ENCODE peak calls at places on chromosomes 12 and 14, in five cellular contexts. S is IMR-90, C is H1, O is neuronal stem cell, Q is mesendoderm. T is an unnamed sample.

GRCh38 chr14:38128640-38129039 is 79.1 kb upstream of the SSTR1 start:
- DNase-seq in Q (no peak), O (no peak), C (no peak), S (no peak), T (no peak)

GRCh38 chr12:52247622-52248540 is 14.8 kb downstream of the KRT7 start:
- DNase-seq in S (no peak), C (no peak), O (no peak), Q (no peak), T (no peak)

GRCh38 chr14:54000341-54000811 is 43.8 kb upstream of the BMP4 start:
- DNase-seq in O (no peak), S (peak), C (no peak), Q (no peak), T (peak)

GRCh38 chr14:20413785-20414117 is 450 bp upstream of the TEP1 start:
- DNase-seq in Q (peak), O (no peak), C (no peak), S (no peak), T (no peak)

GRCh38 chr14:20684662-20685456 is 499 bp downstream of the RNASE4 start:
- DNase-seq in O (no peak), S (peak), Q (peak), C (no peak), T (peak)

GRCh38 chr14:94342334-94342934 is 19.3 kb upstream of the SERPINA6 start:
- DNase-seq in S (peak), Q (no peak), O (no peak), C (no peak), T (peak)

GRCh38 chr12:52279683-52280318 is 5.4 kb downstream of the KRT86 start:
- DNase-seq in S (peak), Q (no peak), C (no peak), O (no peak), T (peak)

GRCh38 chr14:62956413-62956812 is 88.8 kb downstream of the KCNH5 start:
- DNase-seq in S (peak), Q (no peak), O (no peak), C (no peak), T (no peak)

GRCh38 chr12:127823801-127824200 is 443.2 kb upstream of the TMEM132C start:
- DNase-seq in O (no peak), Q (no peak), C (no peak), S (no peak), T (no peak)

GRCh38 chr12:15602051-15602672 is 187.0 kb downstream of the EPS8 start:
- DNase-seq in C (no peak), Q (no peak), S (peak), O (no peak), T (no peak)

GRCh38 chr12:15597125-15597830 is 191.9 kb downstream of the EPS8 start:
- DNase-seq in O (no peak), S (no peak), Q (no peak), C (no peak), T (no peak)

GRCh38 chr12:15599266-15600037 is 189.7 kb downstream of the EPS8 start:
- DNase-seq in Q (no peak), O (no peak), S (peak), C (no peak), T (no peak)

GRCh38 chr12:15601210-15601800 is 187.9 kb downstream of the EPS8 start:
- DNase-seq in S (peak), C (no peak), O (no peak), Q (no peak), T (peak)

DNA sequence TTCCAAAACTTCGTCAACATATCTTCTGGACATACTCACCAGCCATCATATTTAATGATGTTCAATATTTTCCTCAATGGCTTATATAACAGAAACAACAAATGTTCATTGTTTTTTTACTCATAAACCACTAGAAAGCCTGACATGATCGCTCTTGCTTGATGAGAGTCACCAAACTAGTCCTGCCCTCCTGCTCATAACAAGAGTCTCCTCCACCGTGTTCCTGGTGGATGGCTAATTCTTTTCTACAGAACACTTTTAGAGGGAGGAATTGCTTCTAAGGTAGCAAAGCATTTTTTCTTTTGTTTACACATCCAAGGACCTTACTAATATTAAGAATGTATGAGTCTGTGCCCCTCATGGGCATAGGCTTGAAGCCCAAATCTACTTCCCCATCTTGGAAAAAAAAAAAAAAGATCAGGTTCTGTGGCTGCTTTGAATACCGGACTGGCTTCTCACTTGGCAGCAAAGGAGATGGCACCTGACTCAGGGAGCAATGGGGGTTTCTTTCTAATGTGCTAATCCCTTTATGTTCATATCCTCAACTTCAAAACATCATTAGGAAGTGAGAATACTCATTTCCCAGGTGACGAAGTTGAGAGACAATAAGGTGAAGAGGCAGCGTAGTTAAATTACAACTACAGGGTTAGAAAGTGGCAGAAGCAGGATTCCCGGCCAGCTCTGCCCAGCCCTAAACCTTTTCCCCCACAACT is 188.8 kb downstream of the EPS8 start:
- DNase-seq in C (no peak), S (no peak), Q (no peak), O (no peak), T (no peak)
- H3K4me3 ChIP-seq in C (no peak), S (no peak), Q (no peak), O (no peak), T (no peak)

GRCh38 chr14:64704743-64705405 is 650 bp downstream of the PLEKHG3 start:
- DNase-seq in O (no peak), Q (peak), C (no peak), S (peak), T (peak)
- H2BK5ac ChIP-seq in O (peak), Q (peak), C (peak), S (no peak), T (peak)

DNA sequence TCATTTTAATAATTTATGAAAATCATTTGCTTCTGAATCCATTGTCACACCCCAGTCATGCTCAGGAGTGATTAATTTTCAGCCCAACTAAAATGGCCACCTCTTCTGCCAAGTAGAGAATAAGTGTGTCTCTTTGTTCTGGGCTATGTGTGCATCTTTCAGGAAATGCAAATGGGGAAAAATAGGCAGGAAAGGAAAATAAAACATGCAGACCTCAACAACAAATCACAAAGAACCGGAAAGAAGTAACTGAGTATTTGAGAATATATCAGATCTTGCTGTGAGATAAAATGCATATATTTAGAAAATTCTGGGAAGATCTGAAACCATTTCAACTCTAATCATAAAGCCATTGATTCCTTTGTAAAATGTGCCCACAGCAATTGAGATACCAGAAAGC is 763.9 kb downstream of the GALC start:
- DNase-seq in C (no peak), O (no peak), Q (no peak), S (no peak), T (no peak)
- H3K4me3 ChIP-seq in C (no peak), O (no peak), Q (no peak), S (no peak), T (no peak)

GRCh38 chr14:96148631-96149030 is 56.0 kb upstream of the BDKRB2 start:
- DNase-seq in C (no peak), Q (no peak), S (no peak), O (no peak), T (no peak)
- H2BK5ac ChIP-seq in C (no peak), Q (no peak), S (peak), O (no peak), T (no peak)

GRCh38 chr12:94855853-94856252 is 147.6 kb downstream of the NDUFA12 start:
- DNase-seq in O (no peak), S (no peak), C (no peak), Q (no peak), T (no peak)
- H3K4me3 ChIP-seq in O (no peak), S (no peak), C (no peak), Q (no peak), T (no peak)

DNA sequence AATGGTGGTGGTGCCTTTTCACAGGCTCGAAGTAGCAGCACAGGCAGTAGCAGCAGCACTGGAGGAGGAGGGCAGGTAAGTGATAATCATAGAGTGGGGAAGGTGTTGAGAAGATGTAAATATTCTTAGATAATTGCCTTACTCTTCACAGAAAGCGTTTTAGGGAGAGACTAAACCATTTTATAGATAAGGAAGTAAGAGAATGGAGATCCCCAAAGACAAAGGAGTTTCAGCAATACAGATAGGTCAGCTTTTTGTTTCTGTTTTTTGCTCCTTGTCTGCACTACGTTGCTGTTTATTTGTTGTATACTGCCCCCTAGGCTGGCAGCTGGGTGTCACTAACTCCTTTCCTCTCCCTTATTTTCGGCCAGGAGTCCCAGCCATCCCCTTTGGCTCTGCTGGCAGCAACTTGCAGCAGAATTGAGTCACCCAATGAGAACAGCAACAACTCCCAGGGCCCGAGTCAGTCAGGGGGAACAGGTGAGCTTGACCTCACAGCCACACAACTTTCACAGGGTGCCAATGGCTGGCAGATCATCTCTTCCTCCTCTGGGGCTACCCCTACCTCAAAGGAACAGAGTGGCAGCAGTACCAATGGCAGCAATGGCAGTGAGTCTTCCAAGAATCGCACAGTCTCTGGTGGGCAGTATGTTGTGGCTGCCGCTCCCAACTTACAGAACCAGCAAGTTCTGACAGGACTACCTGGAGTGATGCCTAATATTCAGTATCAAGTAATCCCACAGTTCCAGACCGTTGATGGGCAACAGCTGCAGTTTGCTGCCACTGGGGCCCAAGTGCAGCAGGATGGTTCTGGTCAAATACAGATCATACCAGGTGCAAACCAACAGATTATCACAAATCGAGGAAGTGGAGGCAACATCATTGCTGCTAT is 2.0 kb downstream of the SP1 start:
- DNase-seq in C (no peak), S (peak), O (no peak), Q (peak), T (peak)
- H2BK5ac ChIP-seq in C (peak), S (peak), O (peak), Q (no peak), T (no peak)

GRCh38 chr12:104985206-104985605 is 910 bp upstream of the NOPCHAP1 start:
- DNase-seq in C (no peak), S (no peak), Q (no peak), O (no peak), T (no peak)
- H3K4me3 ChIP-seq in C (no peak), S (no peak), Q (no peak), O (no peak), T (no peak)

GRCh38 chr12:122501489-122501989 is 807 bp upstream of the ZCCHC8 start:
- DNase-seq in O (no peak), S (no peak), C (no peak), Q (no peak), T (no peak)

GRCh38 chr12:122503147-122503751 is 2.5 kb upstream of the ZCCHC8 start:
- DNase-seq in C (no peak), O (no peak), Q (no peak), S (peak), T (no peak)

GRCh38 chr12:122500685-122501488 is at the start of gene ZCCHC8:
- DNase-seq in C (peak), Q (peak), O (peak), S (peak), T (peak)

GRCh38 chr12:122503783-122504590 is 3.3 kb upstream of the ZCCHC8 start:
- DNase-seq in Q (no peak), C (no peak), O (no peak), S (no peak), T (no peak)

GRCh38 chr12:122499991-122500684 is 594 bp downstream of the ZCCHC8 start:
- DNase-seq in Q (peak), C (no peak), O (peak), S (peak), T (peak)
- H2BK5ac ChIP-seq in Q (peak), C (peak), O (peak), S (peak), T (peak)

GRCh38 chr12:3595721-3596120 is 104.7 kb downstream of the PRMT8 start:
- DNase-seq in C (no peak), O (no peak), S (no peak), Q (no peak), T (no peak)
- H3K4me3 ChIP-seq in C (no peak), O (no peak), S (no peak), Q (no peak), T (no peak)